ENCODE peak calls at places on chromosomes 12 and 14, in five cellular contexts. V, N, W, B and L are unnamed samples.

GRCh38 chr12:90939382-90939781 is 15.6 kb downstream of the CCER1 start:
- DNase-seq in B (no peak), N (no peak), W (no peak), V (no peak), L (no peak)

GRCh38 chr12:95418142-95418541 is 55.8 kb upstream of the METAP2 start:
- DNase-seq in V (no peak), N (peak; percentile 44), W (no peak), B (no peak), L (no peak)

GRCh38 chr12:105107176-105107496 is 395 bp upstream of the WASHC4 start:
- DNase-seq in N (no peak), B (no peak), V (no peak), W (no peak), L (no peak)

GRCh38 chr14:100341301-100342031 is 18.3 kb downstream of the SLC25A47 start:
- DNase-seq in V (peak; percentile 41), B (no peak), W (no peak), N (no peak), L (peak; percentile 34)

GRCh38 chr14:52248057-52248456 is 19.4 kb upstream of the PTGDR start:
- DNase-seq in V (no peak), B (no peak), W (no peak), N (no peak), L (no peak)

GRCh38 chr14:64720190-64720589 is 16.0 kb downstream of the PLEKHG3 start:
- DNase-seq in N (no peak), V (peak; percentile 77), B (peak; percentile 39), W (peak; percentile 81), L (no peak)

GRCh38 chr14:102545461-102546265 is 36.1 kb upstream of the ANKRD9 start:
- DNase-seq in W (no peak), N (no peak), V (no peak), B (no peak), L (no peak)

GRCh38 chr12:93198086-93198485 is 179.6 kb upstream of the NUDT4 start:
- DNase-seq in V (peak; percentile 93), B (no peak), N (no peak), W (no peak), L (no peak)

GRCh38 chr14:20167091-20167490 is 23.6 kb upstream of the OR11G2 start:
- DNase-seq in N (no peak), W (no peak), B (no peak), V (no peak), L (no peak)

GRCh38 chr12:39613525-39613924 is 6.1 kb downstream of the ABCD2 start:
- DNase-seq in V (no peak), W (no peak), B (no peak), N (no peak), L (no peak)

GRCh38 chr12:40298341-40298740 is 73.5 kb downstream of the LRRK2 start:
- DNase-seq in V (no peak), N (no peak), W (no peak), B (no peak), L (no peak)

GRCh38 chr14:53542692-53543091 is 389.6 kb upstream of the DDHD1 start:
- DNase-seq in V (peak; percentile 12), B (no peak), W (no peak), N (peak; percentile 65), L (no peak)

GRCh38 chr14:99879401-99880295 is 86.4 kb downstream of the EML1 start:
- DNase-seq in W (no peak), B (no peak), V (peak; percentile 80), N (no peak), L (peak; percentile 52)

GRCh38 chr12:47722926-47723631 is 2.2 kb downstream of the ENDOU start:
- DNase-seq in V (no peak), N (peak; percentile 67), W (no peak), B (no peak), L (no peak)

GRCh38 chr12:70402597-70402996 is 36.5 kb downstream of the KCNMB4 start:
- DNase-seq in W (no peak), V (no peak), B (no peak), N (no peak), L (no peak)

GRCh38 chr12:95191060-95191696 is 26.1 kb downstream of the FGD6 start:
- DNase-seq in W (no peak), N (no peak), V (no peak), B (no peak), L (no peak)

GRCh38 chr14:100292776-100293461 is 13.3 kb downstream of the SLC25A29 start:
- DNase-seq in N (no peak), B (no peak), V (no peak), W (peak; percentile 5), L (no peak)

GRCh38 chr12:27015730-27016076 is 1.5 kb upstream of the TM7SF3 start:
- DNase-seq in B (no peak), N (peak; percentile 28), V (peak; percentile 16), W (no peak), L (no peak)
- TF ChIP-seq CTCF in B (peak; percentile 83), N (peak; percentile 25), V (peak; percentile 83), W (peak; percentile 23), L (peak; percentile 28)

GRCh38 chr12:68106160-68106559 is 53.4 kb downstream of the IFNG start:
- DNase-seq in N (no peak), B (no peak), V (peak; percentile 15), W (no peak), L (no peak)

GRCh38 chr12:68102163-68102562 is 57.4 kb downstream of the IFNG start:
- DNase-seq in B (no peak), V (no peak), W (no peak), N (no peak), L (no peak)

GRCh38 chr12:68100241-68100640 is 59.3 kb downstream of the IFNG start:
- DNase-seq in W (no peak), B (no peak), N (no peak), V (no peak), L (no peak)

GRCh38 chr12:68098939-68099338 is 60.6 kb downstream of the IFNG start:
- DNase-seq in B (no peak), V (no peak), W (no peak), N (no peak), L (no peak)

DNA sequence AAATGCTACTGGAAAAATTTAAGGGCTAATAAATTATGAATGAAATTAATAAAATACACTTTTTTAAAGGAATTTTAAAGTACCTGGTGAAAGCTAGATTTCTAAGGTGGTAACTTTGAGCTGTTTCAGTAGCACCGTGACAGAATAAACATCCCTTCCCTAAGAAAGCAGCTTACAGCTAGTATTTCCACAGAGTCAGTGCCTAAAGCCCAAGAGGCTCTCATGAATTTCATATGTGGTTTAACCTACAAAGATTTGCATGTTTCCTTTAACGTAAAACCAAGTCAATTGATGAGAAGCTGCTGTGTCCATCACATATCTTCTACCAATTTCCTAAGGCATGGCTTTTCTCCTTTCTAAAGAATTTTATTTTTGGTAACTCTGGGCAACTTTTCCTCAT is 56.8 kb downstream of the IFNG start:
- DNase-seq in W (no peak), B (no peak), V (no peak), N (no peak), L (no peak)
- TF ChIP-seq CTCF in W (no peak), B (no peak), V (no peak), N (no peak), L (no peak)

DNA sequence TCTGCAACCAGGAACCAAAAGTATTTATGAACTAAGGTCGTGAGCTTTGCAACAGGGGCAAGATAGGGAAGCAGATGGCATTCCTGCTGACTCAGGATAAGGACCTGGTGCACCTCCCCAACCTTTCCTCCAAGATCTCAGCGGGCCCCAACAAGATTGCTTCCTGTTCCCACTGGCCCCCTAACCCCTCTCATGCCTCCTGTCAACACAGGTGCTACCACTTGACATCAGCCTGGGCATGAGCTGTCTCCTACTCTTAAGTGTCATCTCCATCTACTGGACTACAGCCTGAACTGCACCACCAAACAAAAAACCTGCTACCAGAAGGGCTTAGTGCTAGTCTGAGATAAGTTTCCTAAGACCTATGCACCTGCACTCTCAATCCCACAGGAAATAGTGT is 32.7 kb downstream of the MED6 start:
- DNase-seq in N (peak; percentile 36), B (no peak), V (peak; percentile 51), W (no peak), L (no peak)
- TF ChIP-seq CTCF in N (peak; percentile 63), B (peak; percentile 71), V (peak; percentile 80), W (no peak), L (peak; percentile 41)

GRCh38 chr12:21607701-21608100 is 3.1 kb upstream of the GYS2 start:
- DNase-seq in W (no peak), V (peak; percentile 1), B (no peak), N (peak; percentile 10), L (peak; percentile 19)
- TF ChIP-seq CTCF in W (no peak), V (peak; percentile 53), B (peak; percentile 80), N (peak; percentile 24), L (peak; percentile 46)

GRCh38 chr14:36208690-36209278 is 32.3 kb upstream of the PTCSC3 start:
- DNase-seq in B (no peak), W (no peak), N (no peak), V (no peak), L (no peak)

GRCh38 chr14:36212987-36213386 is 36.5 kb upstream of the PTCSC3 start:
- DNase-seq in B (no peak), N (no peak), W (no peak), V (no peak), L (no peak)

GRCh38 chr14:36212577-36212976 is 36.1 kb upstream of the PTCSC3 start:
- DNase-seq in V (no peak), W (no peak), B (no peak), N (no peak), L (no peak)

GRCh38 chr14:36204674-36205073 is 28.2 kb upstream of the PTCSC3 start:
- DNase-seq in B (no peak), V (no peak), N (no peak), W (no peak), L (no peak)

GRCh38 chr14:36207500-36207899 is 31.0 kb upstream of the PTCSC3 start:
- DNase-seq in N (peak; percentile 5), V (no peak), W (no peak), B (no peak), L (no peak)
- TF ChIP-seq CTCF in N (peak; percentile 21), V (peak; percentile 56), W (no peak), B (peak; percentile 77), L (peak; percentile 37)

DNA sequence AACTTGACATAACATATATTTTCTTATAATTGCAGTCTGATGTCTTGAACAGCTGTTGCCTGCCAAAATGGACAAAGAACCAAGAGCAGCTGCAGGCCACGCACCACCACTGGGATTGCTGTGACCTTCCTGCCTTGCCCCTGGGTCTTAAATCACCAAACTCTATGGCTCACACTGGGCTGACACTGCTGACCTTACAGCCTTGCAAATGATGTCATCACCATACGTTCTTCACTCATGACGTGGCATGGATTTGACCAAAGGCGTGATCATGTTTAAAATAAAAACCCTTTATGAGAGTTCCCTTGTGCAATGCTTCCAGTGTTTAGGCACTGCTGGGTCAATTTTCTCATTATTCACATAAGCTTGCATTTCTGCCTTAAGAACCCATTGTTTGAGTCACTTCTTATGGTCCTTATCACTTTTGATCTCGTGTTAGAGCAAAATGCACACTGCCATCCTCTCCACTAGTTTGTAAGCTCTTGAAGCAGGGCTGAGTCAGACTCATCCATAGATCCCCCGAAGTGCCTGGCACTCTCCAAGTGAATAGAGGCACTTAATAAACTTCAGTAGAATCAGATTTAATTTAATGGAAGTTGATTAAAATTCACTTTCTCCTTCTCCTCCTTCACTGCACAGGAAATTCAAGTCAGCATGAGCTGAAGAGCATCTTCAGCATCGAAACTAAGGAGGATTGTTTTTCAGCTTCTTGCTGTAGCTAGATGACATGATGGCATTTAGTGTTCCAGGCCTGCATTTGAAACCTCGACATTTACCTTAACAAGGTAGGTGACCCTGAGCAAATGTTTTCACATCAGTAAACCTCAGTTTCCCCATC is 132.4 kb upstream of the PZP start:
- DNase-seq in B (no peak), N (no peak), V (peak; percentile 63), W (no peak), L (no peak)
- TF ChIP-seq CTCF in B (no peak), N (no peak), V (peak; percentile 47), W (no peak), L (no peak)